ENCODE peak calls at places on chromosomes 5 and 9, in nine cellular contexts. Q is stimulated activated CD4-positive, alpha-beta T cell treated with anti-CD3 and anti-CD28 coated beads, Interleukin-15, amount 100 ng/mL, for 1 hour; C is stimulated activated naive CD4-positive, alpha-beta T cell treated with Interleukin-2 at 50 U/mL for 16 hours; R is posterior cingulate gyrus; V is activated T-helper 9 cell treated with anti-CD3 and anti-CD28 coated beads, Interleukin-2, amount 50 U/mL, for 16 hours; X is HS-5; U is memory B cell; T is pons; K is NB4. Z is an unnamed sample.
A peak's percentile ranks its signal among the peaks of the same experiment; 100 is the strongest.

GRCh38 chr5:34521628-34522290 is 134.4 kb upstream of the RAI14 start:
- DNase-seq in T (no peak), K (no peak), V (no peak), X (no peak), U (no peak), C (no peak), Q (no peak), R (no peak), Z (no peak)

GRCh38 chr9:94632736-94633135 is 6.6 kb downstream of the FBP1 start:
- DNase-seq in X (no peak), V (no peak), R (no peak), C (no peak), K (no peak), T (no peak), Q (no peak), U (no peak), Z (no peak)

GRCh38 chr5:14143843-14144585 is 872 bp downstream of the TRIO start:
- DNase-seq in K (peak; percentile 50), U (peak; percentile 73), C (peak; percentile 9), R (peak; percentile 19), V (peak; percentile 5), T (no peak), X (no peak), Q (peak; percentile 11), Z (peak; percentile 17)

GRCh38 chr5:111063709-111064322 is 7.7 kb upstream of the TSLP start:
- DNase-seq in K (no peak), X (no peak), R (no peak), V (no peak), C (no peak), U (no peak), Q (no peak), T (no peak), Z (peak; percentile 17)

GRCh38 chr9:75161116-75161857 is 73.0 kb downstream of the OSTF1 start:
- DNase-seq in R (no peak), C (no peak), T (no peak), X (no peak), V (no peak), K (no peak), U (no peak), Q (no peak), Z (no peak)

GRCh38 chr9:5695860-5696259 is 67.0 kb downstream of the RIC1 start:
- DNase-seq in K (no peak), V (no peak), Q (no peak), C (no peak), X (no peak), T (no peak), R (no peak), U (no peak), Z (no peak)

GRCh38 chr5:34895641-34896419 is 19.5 kb downstream of the RAD1 start:
- DNase-seq in K (no peak), X (no peak), Q (no peak), R (no peak), V (no peak), C (no peak), U (no peak), T (no peak), Z (no peak)

GRCh38 chr9:129064499-129064908 is 16.4 kb upstream of the DOLPP1 start:
- DNase-seq in X (no peak), Q (no peak), T (no peak), K (peak; percentile 92), R (no peak), V (no peak), C (no peak), U (no peak), Z (no peak)

GRCh38 chr9:106069241-106069640 is 374.9 kb downstream of the TMEM38B start:
- DNase-seq in Q (no peak), T (no peak), R (no peak), U (no peak), K (no peak), X (no peak), V (no peak), C (no peak), Z (no peak)

GRCh38 chr9:17414990-17415389 is 163.9 kb upstream of the SH3GL2 start:
- DNase-seq in U (no peak), V (no peak), K (no peak), X (no peak), T (no peak), C (no peak), Q (no peak), R (no peak), Z (no peak)

GRCh38 chr5:85921590-85921989 is 696.2 kb upstream of the COX7C start:
- DNase-seq in U (no peak), C (no peak), T (no peak), V (no peak), X (no peak), R (no peak), Q (no peak), K (peak; percentile 4), Z (no peak)

GRCh38 chr5:5645198-5645597 is 222.7 kb downstream of the ICE1 start:
- DNase-seq in U (no peak), Q (no peak), C (no peak), X (no peak), T (no peak), K (no peak), V (no peak), R (no peak), Z (no peak)